ENCODE peak calls at places on chromosome X, in eight cellular contexts. O is stimulated activated CD4-positive, alpha-beta T cell treated with anti-CD3 and anti-CD28 coated beads, Interleukin-4, amount 100 ng/mL, for 48 hours; I is G401; T is RKO; E is NCI-H2171; A is NCI-H1092 treated with DMSO at 0.1 percent for 48 hours; H is memory B cell; X is NCI-H510A treated with DMSO at 0.1 percent for 48 hours. L is an unnamed sample.

GRCh38 chrX:76029385-76029784 is 143.5 kb upstream of the PBDC1 start:
- DNase-seq in T (no peak), E (no peak), X (no peak), O (no peak), H (no peak), I (no peak), A (peak), L (no peak)

GRCh38 chrX:140091276-140091886 is 126.1 kb upstream of the CXorf66 start:
- DNase-seq in E (peak), X (no peak), T (no peak), H (peak), A (no peak), I (no peak), O (peak), L (no peak)

GRCh38 chrX:133922390-133922772 is 63.0 kb downstream of the GPC3 start:
- DNase-seq in H (no peak), E (peak), A (no peak), T (no peak), X (no peak), I (no peak), O (no peak), L (peak)

GRCh38 chrX:118976599-118977340 is 2.4 kb downstream of the LONRF3 start:
- DNase-seq in X (peak), A (peak), T (peak), E (no peak), H (no peak), O (no peak), I (peak), L (peak)

GRCh38 chrX:116749943-116750342 is 287.2 kb upstream of the CT83 start:
- DNase-seq in X (peak), A (peak), I (no peak), O (no peak), H (no peak), E (no peak), T (no peak), L (peak)

GRCh38 chrX:107726809-107727534 is 48.6 kb downstream of the TSC22D3 start:
- DNase-seq in E (no peak), A (peak), I (no peak), X (peak), O (no peak), T (no peak), H (no peak), L (no peak)

GRCh38 chrX:40179333-40179732 is 81.6 kb upstream of the BCOR start:
- DNase-seq in E (no peak), H (no peak), A (no peak), I (no peak), X (no peak), O (no peak), T (no peak), L (no peak)

GRCh38 chrX:70720721-70721120 is 187.8 kb downstream of the TEX11 start:
- DNase-seq in O (no peak), T (no peak), H (no peak), A (no peak), I (no peak), X (no peak), E (no peak), L (no peak)

GRCh38 chrX:40152173-40152705 is 54.5 kb upstream of the BCOR start:
- DNase-seq in I (no peak), T (no peak), O (no peak), H (no peak), E (no peak), A (peak), X (no peak), L (no peak)

GRCh38 chrX:107712231-107713204 is 63.1 kb downstream of the TSC22D3 start:
- DNase-seq in I (no peak), X (no peak), T (no peak), A (no peak), E (no peak), H (peak), O (no peak), L (peak)

GRCh38 chrX:155880586-155881157 is 473 bp upstream of the VAMP7 start:
- DNase-seq in H (no peak), O (no peak), E (no peak), T (no peak), A (no peak), X (no peak), I (peak), L (no peak)

GRCh38 chrX:130299279-130300009 is 30.7 kb upstream of the ZNF280C start:
- DNase-seq in T (no peak), X (peak), E (no peak), A (no peak), O (no peak), I (no peak), H (no peak), L (no peak)

GRCh38 chrX:69130448-69130847 is 34.8 kb downstream of the PJA1 start:
- DNase-seq in X (no peak), A (peak), H (no peak), E (no peak), T (no peak), I (no peak), O (no peak), L (no peak)

GRCh38 chrX:107748490-107748889 is 27.1 kb downstream of the TSC22D3 start:
- DNase-seq in A (no peak), O (no peak), T (no peak), H (no peak), X (peak), I (no peak), E (no peak), L (no peak)

GRCh38 chrX:28787206-28787605 is 200.0 kb downstream of the IL1RAPL1 start:
- DNase-seq in T (peak), H (no peak), O (no peak), I (no peak), X (no peak), E (no peak), A (no peak), L (peak)

GRCh38 chrX:13535371-13535770 is 34.0 kb upstream of the EGFL6 start:
- DNase-seq in I (no peak), A (no peak), H (no peak), X (no peak), O (no peak), T (no peak), E (no peak), L (no peak)

GRCh38 chrX:111823068-111823467 is 52.9 kb upstream of the TRPC5OS start:
- DNase-seq in O (no peak), I (no peak), A (peak), H (no peak), E (peak), T (peak), X (no peak), L (no peak)

GRCh38 chrX:51614353-51614752 is 4.4 kb downstream of the CENPVL3 start:
- DNase-seq in A (peak), T (peak), H (peak), I (peak), O (no peak), E (no peak), X (peak), L (peak)

GRCh38 chrX:20693071-20693470 is 426.4 kb upstream of the RPS6KA3 start:
- DNase-seq in T (no peak), I (no peak), E (no peak), H (no peak), A (no peak), X (no peak), O (no peak), L (peak)

GRCh38 chrX:48698306-48698705 is 1.8 kb downstream of the SUV39H1 start:
- DNase-seq in H (no peak), E (no peak), O (no peak), I (no peak), T (no peak), A (no peak), X (no peak), L (no peak)

GRCh38 chrX:71989768-71990167 is 79.1 kb downstream of the NHSL2 start:
- DNase-seq in O (no peak), I (no peak), A (no peak), H (no peak), X (no peak), T (no peak), E (no peak), L (peak)

GRCh38 chrX:150240643-150240970 is 122.5 kb upstream of the MAMLD1 start:
- DNase-seq in O (no peak), T (no peak), A (no peak), I (no peak), H (no peak), E (no peak), X (no peak), L (no peak)

GRCh38 chrX:114675365-114675764 is 91.5 kb downstream of the HTR2C start:
- DNase-seq in I (no peak), O (no peak), X (no peak), A (no peak), H (no peak), E (no peak), T (no peak), L (no peak)

L was measured in LHCN-M2.